ENCODE peak calls at places on chromosomes 7 and 10, in nine cellular contexts. U is PC-9; S is adrenal gland; Y is CD8-positive, alpha-beta T cell; B is A673; G is astrocyte; V is osteoblast; F is fibroblast of lung; A is suprapubic skin. P is an unnamed sample.
A peak's percentile ranks its signal among the peaks of the same experiment; 100 is the strongest.

GRCh38 chr7:129784783-129785456 is 167.8 kb downstream of the UBE2H start:
- DNase-seq in B (no peak), F (no peak), G (no peak), S (peak; percentile 33), V (peak; percentile 81), A (peak; percentile 60), U (peak; percentile 12), Y (no peak), P (no peak)

GRCh38 chr7:103657474-103657894 is 211.5 kb upstream of the SLC26A5 start:
- DNase-seq in A (no peak), U (no peak), V (no peak), B (no peak), Y (no peak), F (no peak), G (no peak), S (no peak), P (no peak)

GRCh38 chr10:113444766-113445365 is 108.0 kb upstream of the HABP2 start:
- DNase-seq in F (no peak), V (no peak), S (no peak), B (no peak), Y (no peak), U (no peak), A (no peak), G (no peak), P (no peak)

GRCh38 chr7:35691827-35692307 is 3.1 kb downstream of the HERPUD2 start:
- DNase-seq in A (no peak), G (no peak), B (no peak), S (no peak), V (no peak), U (no peak), F (no peak), Y (no peak), P (no peak)

GRCh38 chr7:73866446-73866767 is 5.4 kb downstream of the TMEM270 start:
- DNase-seq in Y (no peak), A (no peak), S (no peak), B (no peak), G (no peak), U (no peak), F (no peak), V (no peak), P (no peak)

GRCh38 chr7:114819629-114820362 is 102.1 kb upstream of the MDFIC start:
- DNase-seq in S (no peak), F (peak; percentile 97), A (peak; percentile 48), V (peak; percentile 67), Y (no peak), B (peak; percentile 59), U (peak; percentile 94), G (peak; percentile 96), P (no peak)

GRCh38 chr7:134599371-134599770 is 47.3 kb upstream of the BPGM start:
- DNase-seq in V (no peak), B (peak; percentile 55), U (no peak), G (no peak), S (no peak), Y (no peak), F (no peak), A (no peak), P (peak; percentile 65)

GRCh38 chr10:48525113-48525512 is 79.8 kb downstream of the ARHGAP22 start:
- DNase-seq in F (no peak), B (no peak), S (no peak), V (no peak), Y (no peak), G (no peak), A (no peak), U (no peak), P (no peak)

GRCh38 chr7:117479480-117480224 is at the start of gene CFTR:
- DNase-seq in B (no peak), G (no peak), A (no peak), Y (no peak), U (no peak), V (no peak), S (peak; percentile 9), F (peak; percentile 7), P (peak; percentile 44)

GRCh38 chr10:71782917-71783490 is 9.7 kb upstream of the VSIR start:
- DNase-seq in G (no peak), B (no peak), Y (no peak), S (no peak), F (no peak), V (peak; percentile 73), A (no peak), U (no peak), P (no peak)

GRCh38 chr10:116472874-116473273 is 45.2 kb downstream of the PNLIPRP3 start:
- DNase-seq in Y (no peak), F (no peak), G (no peak), B (no peak), V (no peak), U (no peak), S (no peak), A (no peak), P (no peak)

GRCh38 chr10:116723428-116724281 is 18.7 kb downstream of the HSPA12A start:
- DNase-seq in V (peak; percentile 49), Y (peak; percentile 18), B (no peak), S (no peak), F (no peak), A (no peak), G (no peak), U (no peak), P (no peak)

GRCh38 chr10:122054046-122055025 is 65.4 kb downstream of the TACC2 start:
- DNase-seq in Y (no peak), V (peak; percentile 83), U (peak; percentile 40), A (no peak), S (peak; percentile 49), G (peak; percentile 28), B (peak; percentile 24), F (peak; percentile 48), P (no peak)

GRCh38 chr7:130458256-130458655 is 17.4 kb upstream of the CEP41 start:
- DNase-seq in Y (no peak), B (no peak), U (no peak), S (no peak), G (no peak), V (no peak), F (no peak), A (no peak), P (no peak)

GRCh38 chr10:83680470-83680891 is 458.8 kb upstream of the GHITM start:
- DNase-seq in G (no peak), V (no peak), Y (no peak), S (no peak), B (no peak), A (no peak), U (no peak), F (no peak), P (no peak)

GRCh38 chr10:124160176-124160575 is 66.8 kb upstream of the CHST15 start:
- DNase-seq in B (no peak), Y (no peak), S (no peak), A (no peak), U (no peak), G (no peak), F (no peak), V (no peak), P (no peak)

GRCh38 chr7:56046728-56047445 is 4.4 kb downstream of the PSPH start:
- DNase-seq in A (no peak), G (peak; percentile 95), V (peak; percentile 89), Y (no peak), U (no peak), S (no peak), F (peak; percentile 95), B (no peak), P (no peak)

DNA sequence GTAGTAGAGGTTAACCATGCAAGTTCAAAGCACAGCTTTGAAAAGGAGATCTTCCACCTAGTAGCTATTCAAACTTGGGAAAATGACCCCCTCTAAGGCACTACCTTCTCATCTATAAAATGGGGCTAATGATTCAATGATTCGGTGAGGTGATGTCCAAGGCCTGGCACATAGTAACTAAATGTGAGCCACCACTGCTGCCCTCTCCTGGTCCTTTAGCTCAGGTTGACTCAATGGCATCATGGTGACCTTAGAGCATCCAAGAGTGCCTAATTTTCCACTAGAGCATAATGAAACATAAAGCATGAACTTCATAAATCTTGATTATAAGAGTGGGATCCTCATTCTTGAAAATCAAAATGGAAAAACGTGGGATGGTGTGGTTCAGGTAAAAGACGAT is 16.3 kb upstream of the PLCE1 start:
- DNase-seq in U (no peak), F (no peak), B (no peak), Y (no peak), A (no peak), G (no peak), V (no peak), S (no peak), P (no peak)
- TF ChIP-seq CTCF in U (no peak), F (no peak), B (no peak), Y (no peak), A (no peak), G (no peak), V (no peak), S (no peak), P (no peak)

GRCh38 chr7:13986208-13986607 is 3.3 kb downstream of the ETV1 start:
- DNase-seq in F (no peak), V (no peak), S (no peak), A (no peak), Y (no peak), B (peak; percentile 47), G (no peak), U (no peak), P (no peak)
- H3K4me3 ChIP-seq in F (peak overlapping the region; percentile 88), V (no peak overlapping the region), S (no peak overlapping the region), A (no peak overlapping the region), Y (no peak overlapping the region), B (peak overlapping the region; percentile 62), G (peak overlapping the region; percentile 3), U (no peak overlapping the region), P (no peak overlapping the region)

DNA sequence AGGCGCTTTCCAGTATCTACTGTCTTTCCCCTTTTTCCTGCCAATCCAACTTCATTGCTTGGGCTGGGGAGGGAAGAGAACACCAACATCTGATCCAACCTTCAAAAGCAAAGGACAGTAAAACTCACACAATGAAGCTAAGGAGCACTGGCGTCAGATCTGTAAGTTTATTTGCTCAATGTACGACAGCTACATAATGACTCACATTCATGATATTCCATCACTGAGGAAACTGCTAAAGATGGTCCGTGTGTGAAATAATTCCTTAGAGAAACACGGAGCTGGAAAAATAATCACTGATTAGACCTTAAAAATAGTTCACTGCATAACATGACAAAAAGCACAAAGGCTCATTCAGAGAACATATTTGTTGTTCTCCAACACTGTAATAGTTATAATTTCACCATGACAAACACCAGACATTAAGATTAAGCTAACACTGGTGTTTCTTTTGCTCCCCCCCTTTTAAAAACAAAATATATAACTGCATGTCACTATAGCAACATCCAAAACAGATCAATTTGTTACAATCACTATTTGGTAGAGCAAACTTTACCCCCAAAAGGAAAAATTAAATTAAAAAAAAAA is 24.3 kb downstream of the HSPB1 start:
- DNase-seq in B (no peak), F (peak; percentile 82), U (no peak), Y (no peak), A (no peak), G (peak; percentile 82), V (peak; percentile 72), S (no peak), P (no peak)
- H3K27ac ChIP-seq in B (no peak overlapping the region), F (peak overlapping the region; percentile 20), U (no peak overlapping the region), Y (no peak overlapping the region), A (no peak overlapping the region), G (peak overlapping the region; percentile 57), V (peak overlapping the region; percentile 82), S (no peak overlapping the region), P (no peak overlapping the region)

DNA sequence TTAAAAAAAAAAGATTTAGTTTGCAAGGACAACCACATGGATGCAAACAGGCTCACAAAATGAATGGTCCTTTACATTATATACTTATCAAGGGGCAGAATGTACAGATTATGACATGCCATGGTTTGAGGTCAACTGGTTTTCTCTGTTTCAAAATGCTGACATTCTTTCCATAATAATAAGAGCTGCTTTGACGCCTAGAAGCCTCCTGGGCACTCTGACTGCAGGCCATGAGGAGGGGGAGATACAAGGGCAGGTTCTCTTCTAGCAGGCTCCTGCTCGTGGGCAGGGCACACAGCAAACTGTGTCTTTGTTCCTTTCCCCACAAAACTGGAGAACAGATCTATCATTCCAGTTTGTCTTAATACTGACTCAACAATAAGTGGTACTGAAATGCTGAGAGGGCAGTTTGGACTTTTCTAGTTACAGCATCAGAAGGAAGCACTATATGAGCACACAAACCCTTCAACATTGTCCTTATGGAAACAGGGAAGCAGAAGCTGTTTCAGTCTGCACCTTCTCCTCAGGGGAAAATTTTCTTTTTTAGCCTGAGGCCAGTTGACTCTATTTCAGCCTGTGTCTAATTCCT is 314.9 kb upstream of the AOAH start:
- DNase-seq in U (no peak), G (no peak), B (no peak), Y (no peak), F (no peak), A (no peak), V (peak; percentile 18), S (no peak), P (no peak)
- TF ChIP-seq CTCF in U (no peak), G (no peak), B (no peak), Y (no peak), F (no peak), A (no peak), V (no peak), S (no peak), P (no peak)